ENCODE peak calls at places on chromosomes 7 and 10, in six cellular contexts. S is activated naive CD8-positive, alpha-beta T cell treated with anti-CD3 and anti-CD28 coated beads, Interleukin-2, amount 50 U/mL, for 24 hours; P is HepG2; W is pancreas; E is heart right ventricle; N is naive B cell. K is an unnamed sample.

GRCh38 chr7:139860090-139860773 is 31.2 kb downstream of the TBXAS1 start:
- ATAC-seq in S (peak; percentile 33), P (no peak), W (no peak), E (peak; percentile 37), N (peak; percentile 98), K (peak; percentile 24)

GRCh38 chr10:116687633-116688032 is 54.7 kb downstream of the HSPA12A start:
- ATAC-seq in S (no peak), P (no peak), W (no peak), E (no peak), N (no peak), K (no peak)

GRCh38 chr7:131865911-131866310 is 309.5 kb upstream of the PODXL start:
- ATAC-seq in S (no peak), P (no peak), W (no peak), E (no peak), N (no peak), K (no peak)

GRCh38 chr10:119291223-119291900 is 84.0 kb downstream of the GRK5 start:
- ATAC-seq in S (no peak), P (no peak), W (no peak), E (no peak), N (no peak), K (no peak)

GRCh38 chr7:135718794-135719436 is 9.1 kb downstream of the SLC13A4 start:
- ATAC-seq in S (no peak), P (no peak), W (no peak), E (peak; percentile 74), N (no peak), K (no peak)

GRCh38 chr7:153541903-153542302 is 510.3 kb upstream of the DPP6 start:
- ATAC-seq in S (no peak), P (no peak), W (no peak), E (no peak), N (no peak), K (no peak)

GRCh38 chr10:11931038-11931437 is 107.9 kb downstream of the PROSER2 start:
- ATAC-seq in S (no peak), P (no peak), W (no peak), E (no peak), N (no peak), K (no peak)

GRCh38 chr10:79342811-79343541 is 4.3 kb upstream of the PPIF start:
- ATAC-seq in S (no peak), P (no peak), W (no peak), E (no peak), N (no peak), K (no peak)

GRCh38 chr10:110762849-110763211 is 108.9 kb upstream of the PDCD4 start:
- ATAC-seq in S (no peak), P (peak; percentile 30), W (no peak), E (peak; percentile 52), N (no peak), K (no peak)

GRCh38 chr10:52283174-52283573 is 30.9 kb upstream of the DKK1 start:
- ATAC-seq in S (no peak), P (no peak), W (no peak), E (no peak), N (no peak), K (no peak)

K was measured in activated CD4-positive, CD25-positive, alpha-beta regulatory T cell treated with anti-CD3 and anti-CD28 coated beads, Interleukin-2, amount 50 U/mL, for 24 hours.